ENCODE peak calls at places on chromosomes 4 and X, in five cellular contexts. H, Y, R, W and L are unnamed samples.
A peak's percentile ranks its signal among the peaks of the same experiment; 100 is the strongest.

GRCh38 chrX:53421772-53422090 is 723 bp downstream of the SMC1A start:
- DNase-seq in W (no peak), R (no peak), Y (no peak), H (no peak), L (no peak)

GRCh38 chr4:91611786-91612185 is 692.0 kb upstream of the GRID2 start:
- DNase-seq in W (no peak), H (no peak), Y (no peak), R (no peak), L (no peak)

GRCh38 chrX:47467106-47467505 is 15.9 kb downstream of the ZNF41 start:
- DNase-seq in W (no peak), R (no peak), Y (no peak), H (no peak), L (no peak)

GRCh38 chr4:140595065-140595464 is 26.3 kb upstream of the UCP1 start:
- DNase-seq in W (peak; percentile 14), Y (no peak), R (no peak), H (no peak), L (peak; percentile 15)

GRCh38 chr4:106315476-106315967 is 487 bp downstream of the TBCK start:
- DNase-seq in R (no peak), H (peak; percentile 5), Y (no peak), W (no peak), L (no peak)

GRCh38 chr4:95044204-95044848 is 286.6 kb downstream of the BMPR1B start:
- DNase-seq in W (no peak), H (no peak), R (no peak), Y (no peak), L (no peak)

GRCh38 chrX:31508338-31508737 is 436.5 kb upstream of the FTHL17 start:
- DNase-seq in W (peak; percentile 9), H (no peak), R (peak; percentile 64), Y (no peak), L (no peak)

GRCh38 chrX:23822397-23822796 is 39.4 kb downstream of the SAT1 start:
- DNase-seq in R (no peak), Y (no peak), H (no peak), W (no peak), L (no peak)

GRCh38 chr4:47877204-47877603 is 37.2 kb downstream of the NFXL1 start:
- DNase-seq in R (no peak), W (no peak), H (no peak), Y (no peak), L (no peak)
- H3K36me3 ChIP-seq in R (peaks cover 97% of the 10 kb centered on the region), W (no peaks in the 10 kb centered on the region), H (peaks cover 11% of the 10 kb centered on the region), Y (no peaks in the 10 kb centered on the region), L (no peaks in the 10 kb centered on the region)

GRCh38 chr4:7806080-7806630 is 133.5 kb downstream of the AFAP1 start:
- DNase-seq in R (peak; percentile 95), W (peak; percentile 21), H (no peak), Y (peak; percentile 75), L (peak; percentile 37)

GRCh38 chr4:7808181-7808580 is 131.5 kb downstream of the AFAP1 start:
- DNase-seq in W (no peak), R (peak; percentile 44), H (no peak), Y (no peak), L (no peak)

GRCh38 chr4:7805533-7806079 is 134.1 kb downstream of the AFAP1 start:
- DNase-seq in H (no peak), Y (peak; percentile 79), R (no peak), W (peak; percentile 75), L (no peak)

GRCh38 chr4:7807351-7807921 is 132.2 kb downstream of the AFAP1 start:
- DNase-seq in W (no peak), R (no peak), H (no peak), Y (no peak), L (no peak)

DNA sequence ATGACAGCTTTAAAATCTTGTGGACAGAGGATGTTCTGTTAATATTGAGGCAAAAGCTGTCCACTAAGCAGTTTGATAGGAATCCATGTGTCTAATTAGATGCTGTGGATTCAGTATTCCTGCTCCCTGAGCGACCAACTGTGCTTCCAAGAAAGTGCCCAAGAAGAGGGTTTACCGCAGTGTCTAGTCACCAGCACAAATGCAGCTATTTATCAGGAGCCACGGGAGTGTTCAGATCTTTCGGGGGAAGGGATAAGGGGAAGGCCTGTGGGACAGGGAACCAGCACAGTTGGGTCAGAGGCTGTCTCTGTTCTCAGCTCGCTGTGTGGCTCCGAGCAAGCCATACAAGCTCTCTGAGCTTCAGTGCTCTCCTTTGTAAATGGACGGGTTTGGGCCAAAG is 132.9 kb downstream of the AFAP1 start:
- DNase-seq in W (no peak), H (no peak), R (no peak), Y (no peak), L (no peak)
- H3K36me3 ChIP-seq in W (no peaks in the 10 kb centered on the region), H (no peaks in the 10 kb centered on the region), R (peaks cover 14% of the 10 kb centered on the region), Y (no peaks in the 10 kb centered on the region), L (no peaks in the 10 kb centered on the region)

DNA sequence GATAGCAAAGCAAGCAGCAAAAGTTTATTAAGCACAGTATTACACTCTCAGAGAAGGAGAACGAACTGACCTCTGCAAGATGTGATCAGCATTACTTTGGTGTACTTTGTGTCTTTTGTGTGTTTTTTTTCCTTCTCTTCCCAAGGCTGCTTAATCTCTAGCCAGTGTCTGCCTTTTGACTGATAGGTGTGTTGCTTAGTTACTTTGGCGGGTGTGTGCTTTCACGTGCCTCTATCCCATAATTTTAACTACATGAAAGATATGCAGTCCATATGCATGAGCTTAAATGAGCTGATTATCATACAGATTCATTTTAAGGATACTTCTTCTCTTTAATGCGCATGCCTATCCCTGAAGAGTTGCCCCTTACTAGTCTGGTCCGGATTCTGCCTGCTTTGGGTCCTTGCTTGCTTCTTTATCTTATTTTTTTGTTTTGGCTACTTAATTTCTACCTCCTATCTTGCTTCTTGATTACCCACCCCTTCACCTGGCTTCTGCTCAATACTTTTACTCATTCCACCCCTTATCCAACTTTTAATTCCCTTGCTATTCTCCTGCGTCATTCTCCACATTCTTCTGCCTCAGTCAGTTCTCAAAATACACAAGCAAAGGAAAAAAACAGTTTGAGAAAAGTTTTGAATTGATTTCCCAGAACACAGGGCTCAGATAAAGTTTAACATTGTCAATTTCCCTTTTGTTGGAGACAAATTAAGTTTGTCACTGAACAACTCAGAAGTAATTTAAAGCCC is 181.9 kb downstream of the TENT5D start:
- DNase-seq in H (no peak), W (no peak), Y (no peak), R (no peak), L (no peak)
- H3K36me3 ChIP-seq in H (no peaks in the 10 kb centered on the region), W (no peaks in the 10 kb centered on the region), Y (no peaks in the 10 kb centered on the region), R (no peaks in the 10 kb centered on the region), L (no peaks in the 10 kb centered on the region)

GRCh38 chrX:154354516-154354915 is 19.9 kb downstream of the FLNA start:
- DNase-seq in Y (no peak), R (no peak), W (no peak), H (no peak), L (no peak)

GRCh38 chrX:154352466-154352865 is 22.0 kb downstream of the FLNA start:
- DNase-seq in Y (no peak), R (no peak), H (no peak), W (no peak), L (no peak)

GRCh38 chrX:154352012-154352401 is 22.4 kb downstream of the FLNA start:
- DNase-seq in H (no peak), R (peak; percentile 64), Y (no peak), W (no peak), L (no peak)

GRCh38 chrX:154354013-154354412 is 20.4 kb downstream of the FLNA start:
- DNase-seq in W (no peak), R (peak; percentile 70), Y (no peak), H (no peak), L (no peak)

GRCh38 chrX:154353172-154353843 is 21.1 kb downstream of the FLNA start:
- DNase-seq in W (no peak), R (peak; percentile 63), Y (no peak), H (no peak), L (no peak)
- H3K36me3 ChIP-seq in W (no peaks in the 10 kb centered on the region), R (peaks cover 98% of the 10 kb centered on the region), Y (no peaks in the 10 kb centered on the region), H (peaks cover 43% of the 10 kb centered on the region), L (peaks cover 93% of the 10 kb centered on the region)

GRCh38 chr4:186604124-186604627 is 48.8 kb upstream of the MTNR1A start:
- DNase-seq in Y (no peak), W (no peak), H (no peak), R (no peak), L (no peak)
- H3K36me3 ChIP-seq in Y (no peaks in the 10 kb centered on the region), W (no peaks in the 10 kb centered on the region), H (peaks cover 9% of the 10 kb centered on the region), R (peaks cover 90% of the 10 kb centered on the region), L (no peaks in the 10 kb centered on the region)

GRCh38 chr4:1705732-1706131 is 6.4 kb downstream of the SLBP start:
- DNase-seq in R (peak; percentile 37), Y (no peak), W (no peak), H (no peak), L (no peak)
- H3K36me3 ChIP-seq in R (peaks cover 38% of the 10 kb centered on the region), Y (peaks cover 5% of the 10 kb centered on the region), W (no peaks in the 10 kb centered on the region), H (no peaks in the 10 kb centered on the region), L (no peaks in the 10 kb centered on the region)

DNA sequence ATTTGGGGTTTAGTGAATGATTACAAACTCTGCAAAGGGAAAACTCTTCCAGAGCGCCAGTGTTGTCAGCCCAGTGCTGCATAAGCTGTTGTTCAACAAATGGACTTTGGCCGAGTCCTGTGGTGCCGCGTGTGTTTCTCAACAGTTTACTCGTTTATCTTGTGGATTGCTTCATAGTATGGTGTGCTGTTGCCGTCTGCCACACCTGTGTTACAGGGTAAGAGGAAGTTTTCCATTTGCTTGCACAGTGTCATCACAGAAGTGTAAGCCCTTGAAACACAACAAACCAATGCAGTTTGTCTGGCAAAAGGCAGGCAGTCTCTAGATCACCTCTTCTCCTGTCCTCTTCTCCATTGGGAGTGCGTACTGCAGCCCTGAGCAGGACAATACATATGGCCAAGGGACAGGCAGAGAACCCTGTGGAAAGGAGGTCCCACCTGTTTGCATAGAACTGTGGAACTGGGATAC is 66.3 kb downstream of the DCUN1D4 start:
- DNase-seq in W (peak; percentile 76), R (no peak), H (no peak), Y (no peak), L (no peak)
- H3K36me3 ChIP-seq in W (peaks cover 3% of the 10 kb centered on the region), R (peaks cover 85% of the 10 kb centered on the region), H (peaks cover 5% of the 10 kb centered on the region), Y (no peaks in the 10 kb centered on the region), L (peaks cover 29% of the 10 kb centered on the region)

GRCh38 chr4:5808081-5808741 is 84.7 kb downstream of the CRMP1 start:
- DNase-seq in W (no peak), R (peak; percentile 75), Y (no peak), H (no peak), L (no peak)

GRCh38 chr4:5801696-5802095 is 90.7 kb downstream of the EVC start:
- DNase-seq in R (peak; percentile 28), W (no peak), H (no peak), Y (no peak), L (no peak)

GRCh38 chr4:5804656-5805055 is 88.2 kb downstream of the CRMP1 start:
- DNase-seq in H (no peak), Y (no peak), W (no peak), R (no peak), L (no peak)

GRCh38 chr4:5802565-5802964 is 90.3 kb downstream of the CRMP1 start:
- DNase-seq in Y (no peak), H (no peak), R (peak; percentile 42), W (no peak), L (no peak)

GRCh38 chr4:5805270-5805669 is 87.6 kb downstream of the CRMP1 start:
- DNase-seq in Y (no peak), H (no peak), R (no peak), W (no peak), L (no peak)
- H3K36me3 ChIP-seq in Y (no peaks in the 10 kb centered on the region), H (peaks cover 2% of the 10 kb centered on the region), R (peaks cover 79% of the 10 kb centered on the region), W (no peaks in the 10 kb centered on the region), L (no peaks in the 10 kb centered on the region)